ENCODE peak calls at places on chromosomes 4 and X, in four cellular contexts. B is cardiac muscle cell, N is A549, V is mesendoderm. T is an unnamed sample.

GRCh38 chrX:27350476-27350875 is 112.7 kb downstream of the PPP4R3C start:
- DNase-seq in V (peak; percentile 0), B (no peak), N (no peak), T (no peak)

GRCh38 chr4:27115221-27115620 is 254.6 kb downstream of the STIM2 start:
- DNase-seq in V (no peak), B (no peak), N (no peak), T (no peak)

GRCh38 chr4:10345381-10345784 is 111.8 kb downstream of the ZNF518B start:
- DNase-seq in N (no peak), B (no peak), V (no peak), T (no peak)

GRCh38 chr4:100933628-100934027 is 413.7 kb downstream of the PPP3CA start:
- DNase-seq in V (peak; percentile 8), N (peak; percentile 1), B (no peak), T (no peak)

GRCh38 chrX:10794203-10794630 is 173.8 kb upstream of the MID1 start:
- DNase-seq in B (no peak), N (no peak), V (no peak), T (no peak)

GRCh38 chrX:84168095-84168494 is 19.9 kb downstream of the RPS6KA6 start:
- DNase-seq in V (no peak), N (peak; percentile 29), B (no peak), T (no peak)

GRCh38 chr4:36227913-36228312 is 16.4 kb downstream of the ARAP2 start:
- DNase-seq in N (no peak), B (no peak), V (no peak), T (no peak)

GRCh38 chr4:76514087-76514486 is 79.1 kb downstream of the SHROOM3 start:
- DNase-seq in B (no peak), V (no peak), N (no peak), T (no peak)

GRCh38 chrX:112840382-112841113 is at the start of gene AMOT:
- DNase-seq in B (peak; percentile 95), N (peak; percentile 43), V (peak; percentile 91), T (peak; percentile 72)

GRCh38 chr4:179586460-179586859 is 2144.2 kb upstream of the AGA start:
- DNase-seq in N (no peak), V (peak; percentile 37), B (no peak), T (peak; percentile 7)

GRCh38 chr4:55553442-55553841 is 6.7 kb upstream of the CLOCK start:
- DNase-seq in B (no peak), V (peak; percentile 56), N (no peak), T (peak; percentile 6)

GRCh38 chrX:118066867-118067515 is 49.6 kb downstream of the KLHL13 start:
- DNase-seq in N (no peak), B (no peak), V (no peak), T (no peak)

GRCh38 chr4:83561381-83561780 is 25.5 kb downstream of the GPAT3 start:
- DNase-seq in N (peak; percentile 84), V (no peak), B (no peak), T (no peak)

GRCh38 chr4:55397024-55397520 is 1.3 kb downstream of the TMEM165 start:
- DNase-seq in B (no peak), V (peak; percentile 14), N (no peak), T (no peak)

DNA sequence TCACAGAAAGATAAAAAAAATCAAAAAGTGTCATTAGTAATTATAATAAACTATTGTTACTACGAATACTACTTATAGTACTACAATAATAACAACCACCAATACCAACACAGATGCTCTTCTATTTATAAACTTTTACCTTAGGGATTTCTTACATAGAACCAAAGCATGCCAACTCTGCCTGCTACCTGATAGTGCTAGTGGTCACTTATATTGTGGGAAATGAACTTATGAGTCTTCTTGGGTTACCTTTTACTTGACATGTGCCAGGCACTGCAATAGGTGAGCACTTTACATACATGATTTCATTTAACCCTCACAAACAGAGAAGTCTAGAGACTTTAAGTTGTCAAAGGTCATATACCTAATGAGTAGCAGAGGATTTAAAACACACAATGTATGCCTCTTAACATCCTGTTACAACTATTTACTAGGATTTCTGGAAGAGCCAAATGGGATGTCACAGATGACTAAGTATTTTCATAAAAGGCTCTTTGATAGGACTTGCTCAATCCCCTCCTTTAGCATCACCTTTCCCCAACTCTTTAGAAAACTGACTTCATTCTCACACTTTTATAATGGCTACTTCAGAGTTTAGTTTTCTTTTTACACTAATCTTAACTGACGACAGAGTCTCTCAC is 265.2 kb downstream of the CHIC1 start:
- DNase-seq in V (no peak), B (no peak), N (no peak), T (no peak)
- H3K4me1 ChIP-seq in V (no peaks in the 10 kb centered on the region), B (no peaks in the 10 kb centered on the region), N (no peaks in the 10 kb centered on the region), T (no peaks in the 10 kb centered on the region)

GRCh38 chrX:46750829-46751228 is 8.1 kb downstream of the SLC9A7 start:
- DNase-seq in B (no peak), V (no peak), N (no peak), T (no peak)
- H3K4me1 ChIP-seq in B (no peaks in the 10 kb centered on the region), V (no peaks in the 10 kb centered on the region), N (no peaks in the 10 kb centered on the region), T (no peaks in the 10 kb centered on the region)

DNA sequence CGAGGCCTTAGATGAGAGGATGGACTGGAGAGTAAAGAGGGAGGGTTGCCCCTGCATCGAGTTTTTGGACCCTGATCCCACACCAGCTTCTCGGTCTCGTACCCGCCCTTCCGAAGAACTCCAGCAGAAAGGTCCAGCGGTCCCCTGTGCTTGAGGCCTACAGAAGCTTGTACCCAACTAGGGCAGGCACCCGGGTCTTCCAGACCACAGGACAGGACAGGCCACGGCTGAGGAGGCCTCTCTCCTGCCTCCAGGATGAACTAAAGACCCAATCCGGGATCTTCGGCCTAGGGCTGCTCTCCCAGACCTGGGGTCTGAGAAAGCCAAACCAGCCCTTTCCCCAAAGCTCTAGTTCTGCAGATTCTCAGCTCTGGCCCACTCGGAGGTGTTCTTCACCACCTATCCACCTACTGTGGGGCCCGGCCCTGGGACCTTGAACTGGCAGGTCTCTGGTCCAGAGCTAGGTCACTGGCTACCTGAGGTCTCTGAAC is 1.2 kb downstream of the NKX3-2 start:
- DNase-seq in B (no peak), V (no peak), N (no peak), T (no peak)
- H3K4me1 ChIP-seq in B (peaks cover 8% of the 10 kb centered on the region), V (peaks cover 1% of the 10 kb centered on the region), N (no peaks in the 10 kb centered on the region), T (peaks cover 5% of the 10 kb centered on the region)

DNA sequence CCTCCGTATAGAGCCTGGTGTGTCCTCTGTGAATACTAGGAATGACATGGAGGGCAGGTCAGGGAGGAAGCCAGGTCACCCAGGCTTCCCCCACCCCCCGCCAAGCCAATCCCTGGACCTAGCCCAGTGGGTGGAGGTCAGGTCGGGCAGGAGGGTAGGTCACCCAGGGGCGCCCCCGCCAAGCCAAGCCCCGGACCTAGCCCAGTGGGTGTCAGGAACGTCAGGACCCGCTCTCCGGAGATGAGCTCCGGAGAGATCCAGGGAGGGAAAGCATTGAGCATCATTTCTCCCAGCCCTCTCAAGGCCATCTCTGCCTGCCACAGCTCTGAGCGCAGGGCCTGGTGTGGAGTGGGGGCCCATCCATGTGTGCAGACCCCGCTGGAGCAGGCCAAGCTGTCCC is 48.6 kb downstream of the WFS1 start:
- DNase-seq in N (no peak), V (no peak), B (no peak), T (no peak)
- H3K4me1 ChIP-seq in N (no peaks in the 10 kb centered on the region), V (no peaks in the 10 kb centered on the region), B (no peaks in the 10 kb centered on the region), T (no peaks in the 10 kb centered on the region)

T was measured in A673.